ENCODE peak calls at places on chromosomes 12 and 14, in six cellular contexts. One of them, this sample, is unnamed.

GRCh38 chr12:31715283-31715825 is 13.5 kb downstream of the AMN1 start:
- DNase-seq in CD4-positive, alpha-beta T cell: no peak
- DNase-seq in IMR-90: peak
- DNase-seq in psoas muscle: no peak
- DNase-seq in colonic mucosa: no peak
- DNase-seq in mammary epithelial cell: no peak
- DNase-seq in this sample: no peak

GRCh38 chr12:12032771-12033588 is 37.8 kb upstream of the BCL2L14 start:
- DNase-seq in CD4-positive, alpha-beta T cell: peak
- DNase-seq in IMR-90: peak
- DNase-seq in psoas muscle: peak
- DNase-seq in colonic mucosa: peak
- DNase-seq in mammary epithelial cell: peak
- DNase-seq in this sample: peak

GRCh38 chr14:101233016-101233355 is 328.3 kb upstream of the DIO3 start:
- DNase-seq in CD4-positive, alpha-beta T cell: no peak
- DNase-seq in IMR-90: no peak
- DNase-seq in psoas muscle: no peak
- DNase-seq in colonic mucosa: no peak
- DNase-seq in mammary epithelial cell: no peak
- DNase-seq in this sample: no peak

GRCh38 chr14:103057028-103057371 is 349 bp downstream of the CDC42BPB start:
- DNase-seq in CD4-positive, alpha-beta T cell: no peak
- DNase-seq in IMR-90: no peak
- DNase-seq in psoas muscle: peak
- DNase-seq in colonic mucosa: no peak
- DNase-seq in mammary epithelial cell: no peak
- DNase-seq in this sample: peak

GRCh38 chr12:105482976-105483375 is 152.5 kb downstream of the C12orf75 start:
- DNase-seq in CD4-positive, alpha-beta T cell: no peak
- DNase-seq in IMR-90: no peak
- DNase-seq in psoas muscle: no peak
- DNase-seq in colonic mucosa: no peak
- DNase-seq in mammary epithelial cell: no peak
- DNase-seq in this sample: no peak

GRCh38 chr14:24310666-24311604 is at the start of gene LTB4R:
- DNase-seq in CD4-positive, alpha-beta T cell: peak
- DNase-seq in IMR-90: peak
- DNase-seq in psoas muscle: peak
- DNase-seq in colonic mucosa: peak
- DNase-seq in mammary epithelial cell: peak
- DNase-seq in this sample: peak

GRCh38 chr12:58186914-58187313 is 245.5 kb downstream of the ATP23 start:
- DNase-seq in CD4-positive, alpha-beta T cell: no peak
- DNase-seq in IMR-90: no peak
- DNase-seq in psoas muscle: no peak
- DNase-seq in colonic mucosa: no peak
- DNase-seq in mammary epithelial cell: no peak
- DNase-seq in this sample: no peak

GRCh38 chr12:130796985-130797686 is 41.9 kb downstream of the STX2 start:
- DNase-seq in CD4-positive, alpha-beta T cell: peak
- DNase-seq in IMR-90: no peak
- DNase-seq in psoas muscle: no peak
- DNase-seq in colonic mucosa: no peak
- DNase-seq in mammary epithelial cell: no peak
- DNase-seq in this sample: no peak

GRCh38 chr12:124211753-124212152 is 83.1 kb upstream of the RFLNA start:
- DNase-seq in CD4-positive, alpha-beta T cell: no peak
- DNase-seq in IMR-90: no peak
- DNase-seq in psoas muscle: no peak
- DNase-seq in colonic mucosa: no peak
- DNase-seq in mammary epithelial cell: no peak
- DNase-seq in this sample: no peak

GRCh38 chr14:91754819-91755218 is 22.9 kb upstream of the CATSPERB start:
- DNase-seq in CD4-positive, alpha-beta T cell: no peak
- DNase-seq in IMR-90: no peak
- DNase-seq in psoas muscle: no peak
- DNase-seq in colonic mucosa: peak
- DNase-seq in mammary epithelial cell: no peak
- DNase-seq in this sample: no peak

GRCh38 chr12:123990512-123990911 is 17.5 kb downstream of the ZNF664 start:
- DNase-seq in CD4-positive, alpha-beta T cell: no peak
- DNase-seq in IMR-90: peak
- DNase-seq in psoas muscle: no peak
- DNase-seq in colonic mucosa: no peak
- DNase-seq in mammary epithelial cell: no peak
- DNase-seq in this sample: no peak

GRCh38 chr14:50099335-50099734 is 17.0 kb downstream of the VCPKMT start:
- DNase-seq in CD4-positive, alpha-beta T cell: no peak
- DNase-seq in IMR-90: no peak
- DNase-seq in psoas muscle: no peak
- DNase-seq in colonic mucosa: peak
- DNase-seq in mammary epithelial cell: peak
- DNase-seq in this sample: no peak

GRCh38 chr12:46480724-46481123 is 108.2 kb upstream of the SLC38A2 start:
- DNase-seq in CD4-positive, alpha-beta T cell: no peak
- DNase-seq in IMR-90: no peak
- DNase-seq in psoas muscle: no peak
- DNase-seq in colonic mucosa: no peak
- DNase-seq in mammary epithelial cell: no peak
- DNase-seq in this sample: no peak

GRCh38 chr12:81034926-81035325 is 43.0 kb upstream of the ACSS3 start:
- DNase-seq in CD4-positive, alpha-beta T cell: no peak
- DNase-seq in IMR-90: no peak
- DNase-seq in psoas muscle: no peak
- DNase-seq in colonic mucosa: no peak
- DNase-seq in mammary epithelial cell: no peak
- DNase-seq in this sample: no peak

GRCh38 chr12:43551971-43552559 is at the start of gene ADAMTS20:
- DNase-seq in CD4-positive, alpha-beta T cell: no peak
- DNase-seq in IMR-90: peak
- DNase-seq in psoas muscle: no peak
- DNase-seq in colonic mucosa: no peak
- DNase-seq in mammary epithelial cell: peak
- DNase-seq in this sample: no peak

GRCh38 chr14:22837059-22837749 is 819 bp downstream of the MMP14 start:
- DNase-seq in CD4-positive, alpha-beta T cell: no peak
- DNase-seq in IMR-90: peak
- DNase-seq in psoas muscle: peak
- DNase-seq in colonic mucosa: peak
- DNase-seq in mammary epithelial cell: peak
- DNase-seq in this sample: no peak

GRCh38 chr12:22625671-22626251 is 790 bp downstream of the ETNK1 start:
- DNase-seq in CD4-positive, alpha-beta T cell: peak
- DNase-seq in IMR-90: peak
- DNase-seq in psoas muscle: no peak
- DNase-seq in colonic mucosa: peak
- DNase-seq in mammary epithelial cell: peak
- DNase-seq in this sample: peak

GRCh38 chr14:75539562-75540478 is 17.6 kb downstream of the BATF start:
- DNase-seq in CD4-positive, alpha-beta T cell: no peak
- DNase-seq in IMR-90: no peak
- DNase-seq in psoas muscle: no peak
- DNase-seq in colonic mucosa: no peak
- DNase-seq in mammary epithelial cell: no peak
- DNase-seq in this sample: no peak

GRCh38 chr14:97025722-97026121 is 228.5 kb downstream of the VRK1 start:
- DNase-seq in CD4-positive, alpha-beta T cell: no peak
- DNase-seq in IMR-90: no peak
- DNase-seq in psoas muscle: no peak
- DNase-seq in colonic mucosa: no peak
- DNase-seq in mammary epithelial cell: no peak
- DNase-seq in this sample: no peak

GRCh38 chr14:37081220-37081619 is 91.2 kb downstream of the SLC25A21 start:
- DNase-seq in CD4-positive, alpha-beta T cell: no peak
- DNase-seq in IMR-90: peak
- DNase-seq in psoas muscle: no peak
- DNase-seq in colonic mucosa: no peak
- DNase-seq in mammary epithelial cell: peak
- DNase-seq in this sample: no peak

GRCh38 chr12:26748741-26749431 is 84.1 kb downstream of the ITPR2 start:
- DNase-seq in CD4-positive, alpha-beta T cell: no peak
- DNase-seq in IMR-90: peak
- DNase-seq in psoas muscle: no peak
- DNase-seq in colonic mucosa: no peak
- DNase-seq in mammary epithelial cell: peak
- DNase-seq in this sample: no peak

GRCh38 chr14:81415781-81416180 is 15.7 kb upstream of the STON2 start:
- DNase-seq in CD4-positive, alpha-beta T cell: no peak
- DNase-seq in IMR-90: no peak
- DNase-seq in psoas muscle: no peak
- DNase-seq in colonic mucosa: peak
- DNase-seq in mammary epithelial cell: no peak
- DNase-seq in this sample: no peak

GRCh38 chr14:104843442-104844305 is 21.4 kb upstream of the CEP170B start:
- DNase-seq in CD4-positive, alpha-beta T cell: no peak
- DNase-seq in IMR-90: no peak
- DNase-seq in psoas muscle: no peak
- DNase-seq in colonic mucosa: no peak
- DNase-seq in mammary epithelial cell: no peak
- DNase-seq in this sample: no peak

GRCh38 chr12:121925361-121925725 is 7.0 kb downstream of the CFAP251 start:
- DNase-seq in CD4-positive, alpha-beta T cell: no peak
- DNase-seq in IMR-90: peak
- DNase-seq in psoas muscle: no peak
- DNase-seq in colonic mucosa: no peak
- DNase-seq in mammary epithelial cell: no peak
- DNase-seq in this sample: no peak

GRCh38 chr12:121932176-121932536 is 13.8 kb downstream of the CFAP251 start:
- DNase-seq in CD4-positive, alpha-beta T cell: no peak
- DNase-seq in IMR-90: no peak
- DNase-seq in psoas muscle: no peak
- DNase-seq in colonic mucosa: no peak
- DNase-seq in mammary epithelial cell: no peak
- DNase-seq in this sample: no peak

GRCh38 chr12:121926874-121927706 is 8.7 kb downstream of the CFAP251 start:
- DNase-seq in CD4-positive, alpha-beta T cell: no peak
- DNase-seq in IMR-90: no peak
- DNase-seq in psoas muscle: no peak
- DNase-seq in colonic mucosa: no peak
- DNase-seq in mammary epithelial cell: no peak
- DNase-seq in this sample: no peak

GRCh38 chr12:121930862-121931261 is 12.5 kb downstream of the CFAP251 start:
- DNase-seq in CD4-positive, alpha-beta T cell: no peak
- DNase-seq in IMR-90: no peak
- DNase-seq in psoas muscle: no peak
- DNase-seq in colonic mucosa: no peak
- DNase-seq in mammary epithelial cell: no peak
- DNase-seq in this sample: no peak

GRCh38 chr12:121927798-121928197 is 9.4 kb downstream of the CFAP251 start:
- DNase-seq in CD4-positive, alpha-beta T cell: no peak
- DNase-seq in IMR-90: no peak
- DNase-seq in psoas muscle: no peak
- DNase-seq in colonic mucosa: no peak
- DNase-seq in mammary epithelial cell: no peak
- DNase-seq in this sample: no peak
- H3K27ac ChIP-seq in CD4-positive, alpha-beta T cell: no peak
- H3K27ac ChIP-seq in IMR-90: no peak
- H3K27ac ChIP-seq in psoas muscle: no peak
- H3K27ac ChIP-seq in colonic mucosa: no peak
- H3K27ac ChIP-seq in mammary epithelial cell: no peak
- H3K27ac ChIP-seq in this sample: no peak

GRCh38 chr12:7959278-7960063 is 23.5 kb upstream of the SLC2A3 start:
- DNase-seq in CD4-positive, alpha-beta T cell: peak
- DNase-seq in IMR-90: no peak
- DNase-seq in psoas muscle: no peak
- DNase-seq in colonic mucosa: peak
- DNase-seq in mammary epithelial cell: peak
- DNase-seq in this sample: no peak
- H3K27ac ChIP-seq in CD4-positive, alpha-beta T cell: peak
- H3K27ac ChIP-seq in IMR-90: no peak
- H3K27ac ChIP-seq in psoas muscle: no peak
- H3K27ac ChIP-seq in colonic mucosa: peak
- H3K27ac ChIP-seq in mammary epithelial cell: peak
- H3K27ac ChIP-seq in this sample: no peak

DNA sequence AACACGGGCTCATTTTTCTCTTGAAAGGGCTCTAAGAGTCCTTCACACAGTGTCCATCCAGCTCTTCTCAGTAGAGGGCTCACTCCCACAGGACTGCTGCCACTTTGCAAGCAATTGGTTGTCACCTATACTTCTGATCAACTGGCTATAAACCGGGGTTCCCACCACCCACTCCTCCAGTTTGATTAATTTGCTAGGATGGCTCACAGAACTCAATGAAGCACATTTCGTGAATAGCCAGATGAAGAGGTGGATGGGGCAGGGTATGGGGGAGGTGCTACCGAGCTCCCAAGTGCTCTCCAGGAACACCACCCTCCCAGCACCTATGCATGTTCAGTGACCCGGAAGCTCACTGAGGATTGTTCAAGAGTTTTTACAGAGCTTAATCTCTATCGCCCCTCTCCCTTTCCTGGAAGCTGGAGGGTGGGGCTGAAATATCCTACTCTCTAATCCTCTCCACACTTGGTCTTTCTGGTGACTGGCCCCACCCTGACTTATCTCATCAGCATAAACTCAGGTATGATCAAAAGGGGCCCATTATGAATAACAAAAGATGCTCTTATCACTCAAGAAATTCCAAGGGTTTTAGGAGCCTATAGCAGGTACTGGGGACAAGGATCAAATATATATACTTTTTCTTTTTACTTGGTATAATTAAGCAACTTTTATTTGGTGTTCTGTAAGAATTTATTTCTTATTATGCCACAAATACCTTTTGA is 13.9 kb upstream of the EGLN3 start:
- DNase-seq in CD4-positive, alpha-beta T cell: no peak
- DNase-seq in IMR-90: no peak
- DNase-seq in psoas muscle: no peak
- DNase-seq in colonic mucosa: no peak
- DNase-seq in mammary epithelial cell: no peak
- DNase-seq in this sample: no peak
- H3K27ac ChIP-seq in CD4-positive, alpha-beta T cell: no peak
- H3K27ac ChIP-seq in IMR-90: no peak
- H3K27ac ChIP-seq in psoas muscle: no peak
- H3K27ac ChIP-seq in colonic mucosa: no peak
- H3K27ac ChIP-seq in mammary epithelial cell: no peak
- H3K27ac ChIP-seq in this sample: no peak

DNA sequence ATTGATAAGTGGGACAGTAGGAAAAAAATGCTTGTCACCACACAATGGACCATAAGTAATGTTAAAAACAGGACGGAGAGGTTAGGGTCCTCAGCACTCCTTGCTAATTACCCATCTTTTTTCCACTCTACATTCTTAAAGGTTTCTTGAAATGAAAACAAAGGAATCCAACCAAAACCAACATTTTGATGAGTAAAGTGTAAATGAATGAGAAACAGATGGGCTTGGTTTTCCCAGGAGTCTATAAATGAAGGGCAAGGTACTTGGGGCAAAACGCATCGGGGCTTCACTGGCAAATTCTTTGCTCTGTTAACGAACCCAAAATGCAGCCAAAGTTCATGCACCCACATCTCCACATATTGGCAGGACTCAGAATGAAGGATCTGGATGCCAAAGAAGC is 129.2 kb upstream of the BMP4 start:
- DNase-seq in CD4-positive, alpha-beta T cell: no peak
- DNase-seq in IMR-90: no peak
- DNase-seq in psoas muscle: no peak
- DNase-seq in colonic mucosa: no peak
- DNase-seq in mammary epithelial cell: no peak
- DNase-seq in this sample: no peak
- H3K27ac ChIP-seq in CD4-positive, alpha-beta T cell: no peak
- H3K27ac ChIP-seq in IMR-90: peak
- H3K27ac ChIP-seq in psoas muscle: no peak
- H3K27ac ChIP-seq in colonic mucosa: no peak
- H3K27ac ChIP-seq in mammary epithelial cell: no peak
- H3K27ac ChIP-seq in this sample: no peak

GRCh38 chr14:84247693-84248092 is 1282.3 kb upstream of the FLRT2 start:
- DNase-seq in CD4-positive, alpha-beta T cell: no peak
- DNase-seq in IMR-90: no peak
- DNase-seq in psoas muscle: no peak
- DNase-seq in colonic mucosa: no peak
- DNase-seq in mammary epithelial cell: no peak
- DNase-seq in this sample: no peak
- H3K27ac ChIP-seq in CD4-positive, alpha-beta T cell: no peak
- H3K27ac ChIP-seq in IMR-90: no peak
- H3K27ac ChIP-seq in psoas muscle: no peak
- H3K27ac ChIP-seq in colonic mucosa: no peak
- H3K27ac ChIP-seq in mammary epithelial cell: no peak
- H3K27ac ChIP-seq in this sample: no peak